ENCODE peak calls at places on chromosomes 11 and 22, in five cellular contexts. One of them, this sample, is unnamed.

GRCh38 chr11:43576834-43577521 is 103.6 kb upstream of the HSD17B12 start:
- DNase-seq in AG09319: no peak
- DNase-seq in GM23338: peak; percentile 97
- DNase-seq in uterus: no peak
- DNase-seq in AG04449: no peak
- DNase-seq in this sample: no peak

GRCh38 chr11:58334708-58335107 is 24.2 kb downstream of the OR5B17 start:
- DNase-seq in GM23338: no peak
- DNase-seq in uterus: no peak
- DNase-seq in AG04449: peak; percentile 21
- DNase-seq in AG09319: no peak
- DNase-seq in this sample: no peak

GRCh38 chr11:62671272-62671603 is 235 bp upstream of the UQCC3 start:
- DNase-seq in uterus: no peak
- DNase-seq in GM23338: no peak
- DNase-seq in AG04449: no peak
- DNase-seq in AG09319: no peak
- DNase-seq in this sample: no peak

GRCh38 chr11:19957301-19957985 is 202.8 kb downstream of the DBX1 start:
- DNase-seq in AG04449: no peak
- DNase-seq in uterus: no peak
- DNase-seq in AG09319: no peak
- DNase-seq in GM23338: no peak
- DNase-seq in this sample: no peak

GRCh38 chr11:23502821-23503220 is 642.5 kb upstream of the CCDC179 start:
- DNase-seq in AG04449: peak; percentile 14
- DNase-seq in GM23338: no peak
- DNase-seq in uterus: no peak
- DNase-seq in AG09319: no peak
- DNase-seq in this sample: no peak

GRCh38 chr11:34266987-34267386 is 90.8 kb downstream of the ABTB2 start:
- DNase-seq in GM23338: no peak
- DNase-seq in AG04449: no peak
- DNase-seq in uterus: peak; percentile 39
- DNase-seq in AG09319: no peak
- DNase-seq in this sample: no peak

GRCh38 chr11:47731466-47731865 is 16.3 kb upstream of the AGBL2 start:
- DNase-seq in uterus: no peak
- DNase-seq in AG04449: no peak
- DNase-seq in AG09319: no peak
- DNase-seq in GM23338: no peak
- DNase-seq in this sample: no peak

GRCh38 chr11:82858556-82859091 is 41.6 kb downstream of the PRCP start:
- DNase-seq in GM23338: no peak
- DNase-seq in uterus: no peak
- DNase-seq in AG04449: peak; percentile 49
- DNase-seq in AG09319: peak; percentile 3
- DNase-seq in this sample: no peak

GRCh38 chr11:70416881-70417280 is 18.6 kb downstream of the CTTN start:
- DNase-seq in AG09319: no peak
- DNase-seq in AG04449: no peak
- DNase-seq in uterus: no peak
- DNase-seq in GM23338: no peak
- DNase-seq in this sample: peak; percentile 88

GRCh38 chr22:29158546-29158945 is 47.1 kb upstream of the EMID1 start:
- DNase-seq in GM23338: no peak
- DNase-seq in AG09319: no peak
- DNase-seq in uterus: no peak
- DNase-seq in AG04449: no peak
- DNase-seq in this sample: peak; percentile 12

GRCh38 chr22:37146507-37147180 is 3.1 kb downstream of the IL2RB start:
- DNase-seq in GM23338: no peak
- DNase-seq in uterus: no peak
- DNase-seq in AG04449: no peak
- DNase-seq in AG09319: no peak
- DNase-seq in this sample: peak; percentile 65

GRCh38 chr11:5004429-5005274 is 10.0 kb downstream of the OR51L1 start:
- DNase-seq in AG04449: peak; percentile 5
- DNase-seq in GM23338: peak; percentile 79
- DNase-seq in uterus: no peak
- DNase-seq in AG09319: peak; percentile 15
- DNase-seq in this sample: no peak

GRCh38 chr11:125626381-125626950 is 1.5 kb downstream of the CHEK1 start:
- DNase-seq in GM23338: peak; percentile 93
- DNase-seq in AG04449: no peak
- DNase-seq in uterus: no peak
- DNase-seq in AG09319: no peak
- DNase-seq in this sample: no peak

GRCh38 chr11:70472240-70472639 is 73.9 kb downstream of the CTTN start:
- DNase-seq in uterus: no peak
- DNase-seq in AG09319: no peak
- DNase-seq in GM23338: no peak
- DNase-seq in AG04449: no peak
- DNase-seq in this sample: peak; percentile 56

GRCh38 chr11:57055780-57056179 is 67.1 kb downstream of the OR5AK2 start:
- DNase-seq in GM23338: no peak
- DNase-seq in uterus: no peak
- DNase-seq in AG04449: no peak
- DNase-seq in AG09319: no peak
- DNase-seq in this sample: no peak

GRCh38 chr11:119700536-119701346 is 28.3 kb downstream of the NECTIN1 start:
- DNase-seq in GM23338: no peak
- DNase-seq in uterus: no peak
- DNase-seq in AG04449: no peak
- DNase-seq in AG09319: no peak
- DNase-seq in this sample: no peak

GRCh38 chr11:109197656-109198055 is 224.3 kb upstream of the C11orf87 start:
- DNase-seq in GM23338: no peak
- DNase-seq in uterus: no peak
- DNase-seq in AG04449: peak; percentile 9
- DNase-seq in AG09319: no peak
- DNase-seq in this sample: no peak

GRCh38 chr22:31477329-31477728 is 12.3 kb downstream of the EIF4ENIF1 start:
- DNase-seq in GM23338: no peak
- DNase-seq in AG04449: no peak
- DNase-seq in AG09319: no peak
- DNase-seq in uterus: no peak
- DNase-seq in this sample: no peak

GRCh38 chr22:17712441-17712840 is 61.8 kb downstream of the BID start:
- DNase-seq in GM23338: no peak
- DNase-seq in uterus: no peak
- DNase-seq in AG09319: no peak
- DNase-seq in AG04449: no peak
- DNase-seq in this sample: no peak

GRCh38 chr22:45242778-45243191 is 2.1 kb upstream of the KIAA0930 start:
- DNase-seq in AG09319: no peak
- DNase-seq in AG04449: no peak
- DNase-seq in uterus: no peak
- DNase-seq in GM23338: peak; percentile 33
- DNase-seq in this sample: no peak

DNA sequence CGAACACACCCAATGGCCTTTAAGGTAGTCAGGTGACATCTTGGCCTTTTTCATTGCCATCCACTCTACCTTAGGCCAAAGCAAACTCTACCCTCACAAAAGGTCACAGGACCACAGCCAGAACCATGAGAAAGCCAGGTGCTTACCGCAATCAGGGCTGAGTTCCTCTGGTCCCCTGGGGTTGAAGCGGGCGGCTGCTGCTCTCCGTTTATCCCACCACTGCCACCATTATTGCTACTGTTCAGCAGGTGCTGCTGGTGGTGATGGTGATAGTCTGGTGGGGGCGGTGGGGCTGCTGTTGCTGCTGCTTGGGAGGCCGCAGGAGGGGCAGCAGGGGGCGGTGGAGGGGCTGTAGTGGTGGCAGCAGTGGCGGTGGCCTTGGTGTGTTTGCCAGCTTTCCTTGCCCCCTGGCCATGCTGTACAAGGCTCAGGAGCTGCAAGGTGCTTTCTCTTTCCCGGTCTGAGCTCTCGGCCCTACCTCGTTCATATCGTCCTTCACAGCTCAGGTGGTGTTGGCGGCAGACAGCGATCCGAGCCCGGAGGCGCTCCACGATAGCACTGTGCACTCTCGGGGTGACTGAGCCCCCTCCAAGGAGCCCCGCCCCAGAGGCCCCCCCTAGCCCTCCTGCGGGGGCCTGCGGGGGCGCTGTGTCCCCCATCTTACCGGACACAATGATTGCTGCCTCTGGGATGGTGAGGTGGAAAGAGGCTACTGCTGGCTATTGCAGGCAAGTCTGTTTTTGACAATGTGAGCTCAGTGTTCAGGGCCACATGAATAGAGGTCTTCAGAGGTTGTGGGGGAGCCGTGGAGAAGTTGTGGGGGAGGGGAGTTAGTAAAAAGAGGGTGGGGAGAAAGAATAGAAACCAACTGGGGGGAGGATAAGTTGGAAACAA is 1.5 kb downstream of the MAML2 start:
- DNase-seq in AG09319: no peak
- DNase-seq in GM23338: peak; percentile 56
- DNase-seq in uterus: peak; percentile 52
- DNase-seq in AG04449: no peak
- DNase-seq in this sample: no peak
- TF ChIP-seq CTCF in AG09319: peak; percentile 56
- TF ChIP-seq CTCF in GM23338: peak; percentile 39
- TF ChIP-seq CTCF in uterus: peak; percentile 66
- TF ChIP-seq CTCF in AG04449: peak; percentile 68
- TF ChIP-seq CTCF in this sample: peak; percentile 75

GRCh38 chr11:79427126-79427525 is 13.7 kb downstream of the TENM4 start:
- DNase-seq in AG04449: no peak
- DNase-seq in AG09319: no peak
- DNase-seq in GM23338: no peak
- DNase-seq in uterus: no peak
- DNase-seq in this sample: no peak

GRCh38 chr11:79431535-79431934 is 9.3 kb downstream of the TENM4 start:
- DNase-seq in AG09319: no peak
- DNase-seq in AG04449: no peak
- DNase-seq in GM23338: no peak
- DNase-seq in uterus: no peak
- DNase-seq in this sample: no peak

GRCh38 chr11:79428406-79428805 is 12.4 kb downstream of the TENM4 start:
- DNase-seq in AG04449: no peak
- DNase-seq in GM23338: no peak
- DNase-seq in AG09319: no peak
- DNase-seq in uterus: no peak
- DNase-seq in this sample: no peak

GRCh38 chr11:79434263-79434662 is 6.6 kb downstream of the TENM4 start:
- DNase-seq in uterus: no peak
- DNase-seq in GM23338: no peak
- DNase-seq in AG04449: no peak
- DNase-seq in AG09319: no peak
- DNase-seq in this sample: no peak

DNA sequence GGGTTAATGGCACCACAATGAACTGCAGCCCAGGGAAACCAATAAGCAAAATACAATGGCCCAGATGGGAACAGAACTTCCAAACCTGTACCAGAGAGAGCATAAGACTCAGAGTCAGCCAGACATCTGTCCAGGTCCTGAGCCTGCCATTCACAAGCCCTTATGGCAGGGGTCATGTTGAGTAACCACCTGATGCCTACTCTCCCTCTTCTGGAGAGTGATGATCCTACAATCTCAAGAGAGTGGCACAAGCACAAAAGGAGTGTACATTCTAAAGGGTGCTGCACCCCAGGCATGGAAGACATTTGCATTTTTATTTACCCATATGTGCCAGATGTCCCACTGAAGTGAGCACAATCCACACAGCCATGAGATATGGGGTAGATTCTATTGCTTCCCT is 10.6 kb downstream of the TENM4 start:
- DNase-seq in GM23338: peak; percentile 17
- DNase-seq in uterus: no peak
- DNase-seq in AG04449: no peak
- DNase-seq in AG09319: no peak
- DNase-seq in this sample: no peak
- TF ChIP-seq CTCF in GM23338: no peak
- TF ChIP-seq CTCF in uterus: no peak
- TF ChIP-seq CTCF in AG04449: no peak
- TF ChIP-seq CTCF in AG09319: no peak
- TF ChIP-seq CTCF in this sample: no peak

DNA sequence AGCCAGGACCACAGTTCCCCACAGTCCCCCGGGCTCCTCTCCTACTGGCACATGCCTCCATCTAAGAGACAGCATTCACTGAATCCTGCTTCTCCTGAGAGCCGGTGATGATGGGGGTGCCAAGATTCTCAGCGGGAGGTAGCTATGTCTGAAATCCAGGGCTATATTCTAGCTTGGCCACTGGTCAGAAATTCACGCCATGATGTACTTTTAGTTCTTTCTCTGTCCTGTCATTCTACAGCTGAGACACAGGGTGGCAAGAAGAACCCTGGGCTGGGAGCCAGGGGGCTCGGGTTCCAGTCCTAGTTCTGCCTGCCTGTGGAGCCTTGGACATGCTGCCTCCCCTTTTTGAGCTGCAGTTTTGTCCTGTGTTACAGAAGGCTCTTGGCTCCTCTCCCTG is 59.2 kb upstream of the PHOX2A start:
- DNase-seq in GM23338: no peak
- DNase-seq in uterus: no peak
- DNase-seq in AG09319: no peak
- DNase-seq in AG04449: no peak
- DNase-seq in this sample: no peak
- TF ChIP-seq CTCF in GM23338: no peak
- TF ChIP-seq CTCF in uterus: no peak
- TF ChIP-seq CTCF in AG09319: no peak
- TF ChIP-seq CTCF in AG04449: no peak
- TF ChIP-seq CTCF in this sample: no peak

GRCh38 chr11:8682219-8683114 is at the start of the genes RPL27A and TRIM66:
- DNase-seq in uterus: peak; percentile 98
- DNase-seq in AG09319: peak; percentile 91
- DNase-seq in GM23338: peak; percentile 99
- DNase-seq in AG04449: peak; percentile 72
- DNase-seq in this sample: peak; percentile 100
- TF ChIP-seq CTCF in uterus: peak; percentile 17
- TF ChIP-seq CTCF in AG09319: no peak
- TF ChIP-seq CTCF in GM23338: no peak
- TF ChIP-seq CTCF in AG04449: peak; percentile 26
- TF ChIP-seq CTCF in this sample: peak; percentile 45

GRCh38 chr11:84800755-84801346 is 826.3 kb downstream of the DLG2 start:
- DNase-seq in GM23338: peak; percentile 39
- DNase-seq in uterus: no peak
- DNase-seq in AG04449: peak; percentile 19
- DNase-seq in AG09319: peak; percentile 37
- DNase-seq in this sample: no peak
- TF ChIP-seq CTCF in GM23338: peak; percentile 43
- TF ChIP-seq CTCF in uterus: no peak
- TF ChIP-seq CTCF in AG04449: peak; percentile 31
- TF ChIP-seq CTCF in AG09319: peak; percentile 55
- TF ChIP-seq CTCF in this sample: peak; percentile 69

GRCh38 chr11:102451693-102452460 is 688 bp downstream of the TMEM123 start:
- DNase-seq in AG09319: no peak
- DNase-seq in AG04449: no peak
- DNase-seq in uterus: peak; percentile 49
- DNase-seq in GM23338: peak; percentile 78
- DNase-seq in this sample: no peak
- TF ChIP-seq CTCF in AG09319: peak; percentile 17
- TF ChIP-seq CTCF in AG04449: no peak
- TF ChIP-seq CTCF in uterus: peak; percentile 16
- TF ChIP-seq CTCF in GM23338: no peak
- TF ChIP-seq CTCF in this sample: peak; percentile 57

This sample was measured in chondrocyte.